ENCODE peak calls at places on chromosomes 4 and X, in nine cellular contexts. V, O, X, L, Z, T, R, J and Y are unnamed samples.

GRCh38 chr4:6109842-6110560 is 90.3 kb downstream of the JAKMIP1 start:
- DNase-seq in T (peak), X (no peak), Z (no peak), O (no peak), R (no peak), L (peak), J (no peak), V (peak), Y (no peak)

GRCh38 chrX:21194526-21194925 is 179.7 kb upstream of the CNKSR2 start:
- DNase-seq in R (no peak), T (no peak), Z (no peak), V (no peak), L (no peak), O (no peak), J (no peak), X (no peak), Y (no peak)

GRCh38 chr4:97778174-97778573 is 365.1 kb downstream of the STPG2 start:
- DNase-seq in O (no peak), L (no peak), T (no peak), X (no peak), V (no peak), Z (no peak), R (no peak), J (no peak), Y (no peak)

GRCh38 chr4:83561381-83561780 is 25.5 kb downstream of the GPAT3 start:
- DNase-seq in J (peak), V (no peak), R (no peak), X (no peak), Z (no peak), T (no peak), O (no peak), L (peak), Y (peak)

GRCh38 chrX:4380710-4381109 is 667.3 kb upstream of the PRKX start:
- DNase-seq in L (no peak), V (peak), J (no peak), X (no peak), Z (no peak), O (no peak), T (no peak), R (no peak), Y (no peak)

GRCh38 chrX:41334866-41335589 is 1.1 kb downstream of the DDX3X start:
- DNase-seq in L (no peak), T (peak), V (peak), O (peak), Z (peak), R (no peak), J (peak), X (peak), Y (no peak)

GRCh38 chrX:51766546-51766945 is 23.3 kb downstream of the GSPT2 start:
- DNase-seq in O (no peak), R (no peak), Z (no peak), L (no peak), V (no peak), J (no peak), X (no peak), T (no peak), Y (no peak)

GRCh38 chr4:29972121-29972520 is 748.0 kb upstream of the PCDH7 start:
- DNase-seq in R (no peak), X (no peak), O (no peak), J (no peak), Z (no peak), T (no peak), L (no peak), V (no peak), Y (no peak)

GRCh38 chr4:153781717-153782416 is 7.0 kb downstream of the SFRP2 start:
- DNase-seq in R (no peak), Z (no peak), T (no peak), L (no peak), O (no peak), X (no peak), V (peak), J (no peak), Y (no peak)

GRCh38 chr4:189279188-189279587 is 661.5 kb upstream of the FRG1 start:
- DNase-seq in J (no peak), T (no peak), L (no peak), X (no peak), R (no peak), Z (no peak), O (no peak), V (no peak), Y (no peak)

GRCh38 chrX:72479324-72480274 is 93.0 kb downstream of the HDAC8 start:
- DNase-seq in X (no peak), Z (no peak), O (peak), R (no peak), V (no peak), L (peak), T (no peak), J (no peak), Y (no peak)

GRCh38 chr4:6881908-6882307 is 27.7 kb upstream of the TBC1D14 start:
- DNase-seq in L (no peak), R (no peak), T (no peak), J (no peak), O (no peak), Z (no peak), V (no peak), X (no peak), Y (no peak)

GRCh38 chrX:31909850-31910547 is 838.2 kb upstream of the FTHL17 start:
- DNase-seq in R (no peak), T (no peak), X (no peak), V (no peak), J (no peak), L (no peak), Z (no peak), O (no peak), Y (no peak)

GRCh38 chr4:116082808-116083366 is 969.5 kb upstream of the NDST4 start:
- DNase-seq in R (no peak), J (no peak), L (no peak), X (no peak), T (no peak), Z (no peak), O (no peak), V (no peak), Y (no peak)

GRCh38 chr4:952881-953573 is 20.3 kb downstream of the DGKQ start:
- DNase-seq in R (no peak), T (no peak), Z (peak), X (peak), J (no peak), V (no peak), O (no peak), L (no peak), Y (no peak)

GRCh38 chr4:185833055-185833598 is 21.1 kb upstream of the SORBS2 start:
- DNase-seq in J (no peak), Z (no peak), O (no peak), R (no peak), T (no peak), X (no peak), V (no peak), L (peak), Y (no peak)

GRCh38 chr4:56106180-56106579 is 157.4 kb downstream of the CEP135 start:
- DNase-seq in Z (no peak), T (no peak), J (no peak), V (no peak), L (no peak), O (no peak), R (no peak), X (no peak), Y (no peak)

GRCh38 chr4:15756361-15756861 is 21.7 kb upstream of the CD38 start:
- DNase-seq in J (peak), L (peak), T (no peak), V (no peak), X (no peak), O (no peak), R (peak), Z (no peak), Y (no peak)

GRCh38 chrX:110706446-110706845 is 89.2 kb downstream of the CHRDL1 start:
- DNase-seq in V (no peak), X (no peak), T (no peak), J (no peak), Z (no peak), L (no peak), O (no peak), R (no peak), Y (no peak)
- TF ChIP-seq POLR2AphosphoS5 in V (no peak), X (no peak), T (no peak), J (no peak), Z (no peak), L (no peak), O (no peak), R (no peak), Y (no peak)

GRCh38 chrX:106037835-106038473 is 573 bp downstream of the SERPINA7 start:
- DNase-seq in R (no peak), O (no peak), J (no peak), L (no peak), T (no peak), X (no peak), V (no peak), Z (no peak), Y (no peak)

GRCh38 chrX:106038625-106039024 is at the start of gene SERPINA7:
- DNase-seq in X (no peak), T (no peak), R (no peak), Z (no peak), L (peak), V (no peak), J (no peak), O (no peak), Y (no peak)

GRCh38 chrX:106036716-106037115 is 1.8 kb downstream of the SERPINA7 start:
- DNase-seq in R (no peak), T (no peak), Z (no peak), V (no peak), L (no peak), J (no peak), O (no peak), X (no peak), Y (no peak)

GRCh38 chrX:106042296-106042695 is 3.8 kb upstream of the SERPINA7 start:
- DNase-seq in T (no peak), V (no peak), R (no peak), L (no peak), J (no peak), O (peak), Z (no peak), X (no peak), Y (no peak)

GRCh38 chrX:106039920-106040319 is 1.4 kb upstream of the SERPINA7 start:
- DNase-seq in X (no peak), L (peak), Z (no peak), R (no peak), O (no peak), V (peak), J (no peak), T (no peak), Y (no peak)
- TF ChIP-seq CTCF in X (no peak), L (peak), Z (no peak), R (peak), O (no peak), V (peak), J (no peak), T (no peak), Y (peak)

DNA sequence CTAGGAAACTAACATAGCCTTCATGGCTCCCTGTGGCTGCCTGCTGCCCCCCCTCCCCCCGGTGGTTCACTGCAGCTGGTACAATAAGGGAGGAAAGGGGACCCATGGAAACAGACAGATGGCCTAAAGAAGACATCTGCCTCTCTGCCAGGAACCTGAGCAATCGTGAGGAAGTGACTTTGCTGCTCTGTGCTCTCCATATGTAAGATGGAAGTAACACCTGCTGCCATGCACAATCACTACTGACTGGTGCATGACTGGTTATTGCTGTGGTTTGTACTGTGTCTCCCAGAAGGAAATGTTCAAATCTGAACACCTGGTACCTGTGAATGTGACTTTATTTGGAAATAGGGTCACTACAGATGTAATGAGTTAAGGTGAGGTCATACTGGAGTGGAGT is 43.6 kb downstream of the CD99L2 start:
- DNase-seq in O (no peak), X (no peak), V (no peak), R (no peak), J (no peak), L (no peak), T (no peak), Z (no peak), Y (no peak)
- H3K27ac ChIP-seq in O (no peak), X (no peak), V (no peak), R (no peak), J (no peak), L (no peak), T (no peak), Z (no peak), Y (no peak)

GRCh38 chr4:168793542-168793941 is 216.5 kb downstream of the CBR4 start:
- DNase-seq in L (no peak), X (no peak), O (no peak), R (no peak), T (no peak), J (no peak), Z (no peak), V (no peak), Y (no peak)
- TF ChIP-seq POLR2AphosphoS5 in L (no peak), X (no peak), O (no peak), R (no peak), T (no peak), J (no peak), Z (no peak), V (no peak), Y (no peak)